ENCODE peak calls at places on chromosomes 6 and 20, in four cellular contexts. N is neural crest cell, T is GM12865, Z is psoas muscle. I is an unnamed sample.

GRCh38 chr20:34861386-34862084 is 11.1 kb downstream of the GGT7 start:
- DNase-seq in N (no peak), T (no peak), Z (peak; percentile 63), I (peak; percentile 69)

GRCh38 chr6:95091823-95092436 is 485.4 kb upstream of the MANEA start:
- DNase-seq in N (no peak), T (peak; percentile 46), Z (no peak), I (no peak)

GRCh38 chr20:12535316-12535715 is 473.5 kb upstream of the SPTLC3 start:
- DNase-seq in N (no peak), T (no peak), Z (no peak), I (no peak)

GRCh38 chr6:111604259-111605099 is 1.2 kb downstream of the TRAF3IP2 start:
- DNase-seq in N (no peak), T (no peak), Z (peak; percentile 77), I (no peak)

GRCh38 chr6:128412680-128413079 is 107.7 kb downstream of the PTPRK start:
- DNase-seq in N (no peak), T (no peak), Z (no peak), I (no peak)

GRCh38 chr20:26218301-26218700 is 521.6 kb upstream of the ZNF337 start:
- DNase-seq in N (no peak), T (no peak), Z (no peak), I (no peak)

GRCh38 chr6:43391448-43392031 is 22.1 kb upstream of the ZNF318 start:
- DNase-seq in N (no peak), T (no peak), Z (no peak), I (no peak)

GRCh38 chr6:101001012-101001411 is 119.9 kb upstream of the ASCC3 start:
- DNase-seq in N (no peak), T (no peak), Z (no peak), I (no peak)

GRCh38 chr6:52420668-52421358 is 671 bp downstream of the EFHC1 start:
- DNase-seq in N (peak; percentile 23), T (no peak), Z (no peak), I (no peak)

GRCh38 chr6:56223995-56224394 is 23.4 kb downstream of the COL21A1 start:
- DNase-seq in N (no peak), T (no peak), Z (no peak), I (no peak)

GRCh38 chr6:121260651-121261102 is 73.6 kb downstream of the TBC1D32 start:
- DNase-seq in N (no peak), T (no peak), Z (peak; percentile 21), I (no peak)

GRCh38 chr6:163427498-163428254 is 13.2 kb downstream of the QKI start:
- DNase-seq in N (no peak), T (peak; percentile 36), Z (no peak), I (no peak)

GRCh38 chr20:15889073-15889923 is 684.0 kb downstream of the KIF16B start:
- DNase-seq in N (no peak), T (peak; percentile 9), Z (no peak), I (no peak)

GRCh38 chr20:25035924-25036323 is 22.0 kb downstream of the ACSS1 start:
- DNase-seq in N (no peak), T (peak; percentile 53), Z (no peak), I (no peak)

GRCh38 chr20:3330046-3330741 is 77.3 kb downstream of the DNAAF9 start:
- DNase-seq in N (no peak), T (no peak), Z (no peak), I (no peak)
- TF ChIP-seq CTCF in N (peak; percentile 22), T (no peak), Z (no peak), I (no peak)

DNA sequence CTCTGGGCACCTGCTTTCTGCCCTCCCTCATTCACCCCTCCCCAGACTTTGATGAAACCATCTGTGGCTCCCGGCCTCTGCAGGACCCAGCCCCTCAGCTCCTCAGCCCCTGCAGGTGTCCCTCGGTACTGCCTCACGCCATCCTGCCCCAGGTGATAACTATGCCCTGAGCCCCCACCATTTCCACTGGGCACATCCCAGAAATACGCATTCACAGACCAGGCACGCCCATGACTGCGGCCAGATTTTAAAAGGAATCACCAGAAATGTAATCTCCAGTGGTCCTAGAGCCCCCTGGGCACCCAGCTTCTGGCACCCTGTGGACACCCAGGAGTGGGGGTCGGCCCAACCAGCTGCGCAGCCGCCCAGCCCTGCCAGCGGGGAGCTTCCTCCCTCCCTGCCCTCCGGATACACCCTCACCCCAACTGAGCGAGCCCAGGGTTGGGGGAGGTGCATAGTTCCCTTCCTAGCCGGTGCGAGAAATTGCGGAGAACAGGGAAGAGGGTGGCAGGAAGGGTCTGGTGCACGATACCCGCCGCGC is 585 bp upstream of the NTSR1 start:
- DNase-seq in N (no peak), T (peak; percentile 19), Z (peak; percentile 2), I (no peak)
- TF ChIP-seq CTCF in N (peak; percentile 57), T (peak; percentile 34), Z (no peak), I (peak; percentile 24)

DNA sequence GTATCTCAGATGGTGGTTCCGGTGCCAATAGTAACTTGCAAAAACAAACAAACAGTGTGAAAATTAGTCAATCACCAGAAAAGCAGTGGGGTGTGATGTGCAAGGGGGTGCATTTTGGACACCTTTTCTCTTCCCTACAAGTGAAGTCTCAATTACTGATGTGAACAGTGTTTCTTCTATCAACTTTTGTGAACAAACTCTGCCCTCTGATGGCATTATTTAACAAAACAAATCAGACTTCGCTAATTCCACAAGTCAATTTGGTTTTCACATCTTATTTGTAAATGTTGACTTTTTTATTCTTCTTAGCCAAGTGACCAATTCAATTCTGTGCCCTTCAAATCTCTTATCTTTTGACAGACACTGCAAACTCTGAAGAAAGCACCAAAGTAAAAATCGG is 212.2 kb downstream of the UST start:
- DNase-seq in N (no peak), T (no peak), Z (no peak), I (no peak)
- TF ChIP-seq CTCF in N (no peak), T (no peak), Z (no peak), I (peak; percentile 20)

GRCh38 chr6:53648571-53648970 is 17.0 kb downstream of the KLHL31 start:
- DNase-seq in N (no peak), T (no peak), Z (no peak), I (no peak)

GRCh38 chr6:53647437-53648094 is 18.0 kb downstream of the KLHL31 start:
- DNase-seq in N (no peak), T (peak; percentile 59), Z (no peak), I (no peak)

GRCh38 chr6:53651149-53651763 is 14.3 kb downstream of the KLHL31 start:
- DNase-seq in N (peak; percentile 44), T (peak; percentile 75), Z (peak; percentile 26), I (peak; percentile 87)

GRCh38 chr6:53654745-53655240 is 10.8 kb downstream of the KLHL31 start:
- DNase-seq in N (no peak), T (no peak), Z (no peak), I (no peak)

GRCh38 chr6:53651764-53652401 is 13.7 kb downstream of the KLHL31 start:
- DNase-seq in N (peak; percentile 63), T (peak; percentile 71), Z (peak; percentile 73), I (peak; percentile 87)
- TF ChIP-seq CTCF in N (peak; percentile 51), T (peak; percentile 15), Z (peak; percentile 29), I (peak; percentile 24)

DNA sequence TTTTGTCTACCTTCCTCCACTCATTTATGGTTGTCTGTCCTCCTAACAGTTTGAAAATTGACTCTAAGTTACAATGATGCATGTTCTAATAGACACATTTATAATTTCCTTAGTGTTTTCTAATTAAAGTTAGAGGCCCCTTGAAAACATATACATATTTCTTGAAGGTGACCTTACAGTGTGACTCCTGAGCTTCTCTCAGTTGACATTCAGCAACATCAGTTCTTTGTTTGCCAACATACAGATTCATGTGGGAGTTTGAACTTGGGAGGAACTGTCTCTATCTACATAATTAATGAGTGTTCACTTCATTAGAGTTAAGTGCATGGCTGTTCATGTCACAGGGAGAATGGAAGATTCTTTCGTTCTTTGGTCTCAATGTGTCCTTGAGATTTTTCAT is 658.2 kb downstream of the GRIK2 start:
- DNase-seq in N (no peak), T (no peak), Z (no peak), I (no peak)
- TF ChIP-seq CTCF in N (no peak), T (no peak), Z (no peak), I (no peak)

GRCh38 chr6:22906091-22906549 is 336.8 kb downstream of the HDGFL1 start:
- DNase-seq in N (no peak), T (no peak), Z (no peak), I (no peak)
- TF ChIP-seq CTCF in N (peak; percentile 41), T (no peak), Z (peak; percentile 7), I (peak; percentile 40)

GRCh38 chr20:57047281-57048026 is 219.0 kb downstream of the BMP7 start:
- DNase-seq in N (no peak), T (no peak), Z (no peak), I (no peak)
- TF ChIP-seq CTCF in N (peak; percentile 58), T (no peak), Z (no peak), I (peak; percentile 43)

I was measured in osteocyte.